ENCODE peak calls at places on chromosome 10, in four cellular contexts. One of them, this sample, is unnamed.

GRCh38 chr10:79471776-79472175 is 26.4 kb upstream of the ZCCHC24 start:
- DNase-seq in IMR-90: no peak
- DNase-seq in mesenchymal stem cell: no peak
- DNase-seq in H9: peak; percentile 5
- DNase-seq in this sample: no peak

GRCh38 chr10:132138133-132138532 is 48.6 kb upstream of the DPYSL4 start:
- DNase-seq in IMR-90: no peak
- DNase-seq in mesenchymal stem cell: no peak
- DNase-seq in H9: no peak
- DNase-seq in this sample: no peak

GRCh38 chr10:62511656-62512055 is 137.5 kb downstream of the ZNF365 start:
- DNase-seq in IMR-90: no peak
- DNase-seq in mesenchymal stem cell: no peak
- DNase-seq in H9: no peak
- DNase-seq in this sample: no peak

GRCh38 chr10:95759233-95759826 is 3.4 kb downstream of the ENTPD1 start:
- DNase-seq in IMR-90: no peak
- DNase-seq in mesenchymal stem cell: no peak
- DNase-seq in H9: no peak
- DNase-seq in this sample: no peak

GRCh38 chr10:43861966-43862751 is 213.5 kb upstream of the ZNF32 start:
- DNase-seq in IMR-90: peak; percentile 96
- DNase-seq in mesenchymal stem cell: peak; percentile 82
- DNase-seq in H9: no peak
- DNase-seq in this sample: no peak

GRCh38 chr10:60526024-60526585 is 136.4 kb upstream of the ANK3 start:
- DNase-seq in IMR-90: no peak
- DNase-seq in mesenchymal stem cell: no peak
- DNase-seq in H9: no peak
- DNase-seq in this sample: no peak

GRCh38 chr10:29862926-29863614 is 196.3 kb downstream of the JCAD start:
- DNase-seq in IMR-90: peak; percentile 80
- DNase-seq in mesenchymal stem cell: peak; percentile 59
- DNase-seq in H9: no peak
- DNase-seq in this sample: no peak

GRCh38 chr10:100882681-100883321 is 30.0 kb upstream of the SLF2 start:
- DNase-seq in IMR-90: peak; percentile 87
- DNase-seq in mesenchymal stem cell: peak; percentile 18
- DNase-seq in H9: no peak
- DNase-seq in this sample: no peak

GRCh38 chr10:133179651-133180050 is 19.6 kb downstream of the KNDC1 start:
- DNase-seq in IMR-90: no peak
- DNase-seq in mesenchymal stem cell: no peak
- DNase-seq in H9: no peak
- DNase-seq in this sample: no peak

GRCh38 chr10:44627591-44628354 is 242.9 kb upstream of the CXCL12 start:
- DNase-seq in IMR-90: peak; percentile 68
- DNase-seq in mesenchymal stem cell: peak; percentile 44
- DNase-seq in H9: no peak
- DNase-seq in this sample: no peak

GRCh38 chr10:27022048-27022447 is 78.2 kb downstream of the ANKRD26 start:
- DNase-seq in IMR-90: no peak
- DNase-seq in mesenchymal stem cell: no peak
- DNase-seq in H9: no peak
- DNase-seq in this sample: no peak

GRCh38 chr10:17783751-17784150 is 25.4 kb upstream of the MRC1 start:
- DNase-seq in IMR-90: no peak
- DNase-seq in mesenchymal stem cell: no peak
- DNase-seq in H9: no peak
- DNase-seq in this sample: no peak

GRCh38 chr10:11236234-11236633 is 218.6 kb downstream of the CELF2 start:
- DNase-seq in IMR-90: peak; percentile 4
- DNase-seq in mesenchymal stem cell: peak; percentile 26
- DNase-seq in H9: no peak
- DNase-seq in this sample: no peak

GRCh38 chr10:62527019-62527827 is 153.1 kb downstream of the ZNF365 start:
- DNase-seq in IMR-90: no peak
- DNase-seq in mesenchymal stem cell: no peak
- DNase-seq in H9: no peak
- DNase-seq in this sample: no peak

GRCh38 chr10:62638062-62638477 is 166.4 kb upstream of the ADO start:
- DNase-seq in IMR-90: peak; percentile 19
- DNase-seq in mesenchymal stem cell: peak; percentile 20
- DNase-seq in H9: no peak
- DNase-seq in this sample: no peak

GRCh38 chr10:82969405-82969804 is 1094.4 kb downstream of the NRG3 start:
- DNase-seq in IMR-90: peak; percentile 4
- DNase-seq in mesenchymal stem cell: peak; percentile 35
- DNase-seq in H9: no peak
- DNase-seq in this sample: no peak

GRCh38 chr10:93701903-93702277 is 502 bp downstream of the FRA10AC1 start:
- DNase-seq in IMR-90: peak; percentile 55
- DNase-seq in mesenchymal stem cell: peak; percentile 78
- DNase-seq in H9: no peak
- DNase-seq in this sample: no peak

GRCh38 chr10:62479523-62479922 is 105.4 kb downstream of the ZNF365 start:
- DNase-seq in IMR-90: no peak
- DNase-seq in mesenchymal stem cell: no peak
- DNase-seq in H9: no peak
- DNase-seq in this sample: no peak

GRCh38 chr10:13219685-13220670 is 14.2 kb downstream of the UCMA start:
- DNase-seq in IMR-90: peak; percentile 7
- DNase-seq in mesenchymal stem cell: peak; percentile 4
- DNase-seq in H9: peak; percentile 64
- DNase-seq in this sample: no peak

GRCh38 chr10:48447356-48448215 is 141.1 kb downstream of the MAPK8 start:
- DNase-seq in IMR-90: no peak
- DNase-seq in mesenchymal stem cell: no peak
- DNase-seq in H9: no peak
- DNase-seq in this sample: no peak

GRCh38 chr10:114306116-114306973 is 67.3 kb downstream of the VWA2 start:
- DNase-seq in IMR-90: peak; percentile 94
- DNase-seq in mesenchymal stem cell: peak; percentile 98
- DNase-seq in H9: no peak
- DNase-seq in this sample: no peak

GRCh38 chr10:48542471-48543210 is 62.2 kb downstream of the ARHGAP22 start:
- DNase-seq in IMR-90: no peak
- DNase-seq in mesenchymal stem cell: no peak
- DNase-seq in H9: peak; percentile 37
- DNase-seq in this sample: no peak

GRCh38 chr10:71144824-71145223 is 67.5 kb upstream of the UNC5B start:
- DNase-seq in IMR-90: no peak
- DNase-seq in mesenchymal stem cell: no peak
- DNase-seq in H9: peak; percentile 11
- DNase-seq in this sample: no peak

GRCh38 chr10:28179490-28180099 is 123.3 kb downstream of the MPP7 start:
- DNase-seq in IMR-90: peak; percentile 62
- DNase-seq in mesenchymal stem cell: peak; percentile 65
- DNase-seq in H9: no peak
- DNase-seq in this sample: peak; percentile 50

GRCh38 chr10:79403441-79404230 is 41.8 kb downstream of the ZCCHC24 start:
- DNase-seq in IMR-90: no peak
- DNase-seq in mesenchymal stem cell: peak; percentile 56
- DNase-seq in H9: peak; percentile 54
- DNase-seq in this sample: peak; percentile 48

GRCh38 chr10:133139561-133140065 is 20.4 kb upstream of the KNDC1 start:
- DNase-seq in IMR-90: no peak
- DNase-seq in mesenchymal stem cell: no peak
- DNase-seq in H9: peak; percentile 60
- DNase-seq in this sample: no peak

GRCh38 chr10:70672993-70673928 is 955 bp downstream of the ADAMTS14 start:
- DNase-seq in IMR-90: peak; percentile 75
- DNase-seq in mesenchymal stem cell: peak; percentile 77
- DNase-seq in H9: no peak
- DNase-seq in this sample: no peak

GRCh38 chr10:114388275-114388674 is 16.0 kb downstream of the AFAP1L2 start:
- DNase-seq in IMR-90: no peak
- DNase-seq in mesenchymal stem cell: peak; percentile 52
- DNase-seq in H9: no peak
- DNase-seq in this sample: no peak

GRCh38 chr10:101843032-101843991 is at the start of gene KCNIP2:
- DNase-seq in IMR-90: no peak
- DNase-seq in mesenchymal stem cell: no peak
- DNase-seq in H9: peak; percentile 90
- DNase-seq in this sample: no peak

GRCh38 chr10:35294506-35294905 is 41.8 kb upstream of the CCNY start:
- DNase-seq in IMR-90: no peak
- DNase-seq in mesenchymal stem cell: no peak
- DNase-seq in H9: no peak
- DNase-seq in this sample: no peak

GRCh38 chr10:23530079-23530478 is 91.2 kb downstream of the OTUD1 start:
- DNase-seq in IMR-90: peak; percentile 31
- DNase-seq in mesenchymal stem cell: no peak
- DNase-seq in H9: no peak
- DNase-seq in this sample: no peak

GRCh38 chr10:20004087-20004523 is 187.9 kb downstream of the PLXDC2 start:
- DNase-seq in IMR-90: peak; percentile 45
- DNase-seq in mesenchymal stem cell: peak; percentile 52
- DNase-seq in H9: no peak
- DNase-seq in this sample: no peak

GRCh38 chr10:58372630-58373445 is 12.4 kb upstream of the TFAM start:
- DNase-seq in IMR-90: no peak
- DNase-seq in mesenchymal stem cell: no peak
- DNase-seq in H9: no peak
- DNase-seq in this sample: no peak

GRCh38 chr10:24897326-24897926 is 55.0 kb downstream of the PRTFDC1 start:
- DNase-seq in IMR-90: peak; percentile 78
- DNase-seq in mesenchymal stem cell: peak; percentile 61
- DNase-seq in H9: no peak
- DNase-seq in this sample: no peak

GRCh38 chr10:30190831-30191552 is 131.6 kb upstream of the JCAD start:
- DNase-seq in IMR-90: no peak
- DNase-seq in mesenchymal stem cell: peak; percentile 31
- DNase-seq in H9: no peak
- DNase-seq in this sample: no peak

GRCh38 chr10:34491666-34492065 is 323.4 kb downstream of the PARD3 start:
- DNase-seq in IMR-90: no peak
- DNase-seq in mesenchymal stem cell: peak; percentile 33
- DNase-seq in H9: no peak
- DNase-seq in this sample: no peak

GRCh38 chr10:114174462-114175190 is 623 bp upstream of the CCDC186 start:
- DNase-seq in IMR-90: peak; percentile 39
- DNase-seq in mesenchymal stem cell: peak; percentile 66
- DNase-seq in H9: peak; percentile 58
- DNase-seq in this sample: no peak

DNA sequence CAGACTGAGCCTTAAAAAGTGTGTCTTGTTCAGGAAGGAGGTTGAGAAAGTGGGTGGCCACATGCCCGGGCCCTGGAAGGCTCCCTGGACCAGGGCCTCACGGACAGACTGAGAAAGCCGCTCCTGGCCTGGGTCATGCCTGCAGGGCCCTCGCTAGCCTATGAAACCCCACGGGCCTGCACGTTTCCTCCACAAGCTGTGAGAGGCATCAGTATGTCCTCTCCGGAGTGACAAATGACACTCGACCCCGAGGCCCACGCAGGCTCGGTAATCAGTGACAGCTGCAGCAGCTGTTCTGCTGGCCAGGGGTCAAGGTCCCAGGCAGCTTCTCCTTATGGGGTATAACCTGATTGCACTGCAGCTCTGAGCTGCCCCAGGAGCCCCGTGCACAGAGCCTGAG is 47.6 kb downstream of the ASB13 start:
- DNase-seq in IMR-90: no peak
- DNase-seq in mesenchymal stem cell: no peak
- DNase-seq in H9: no peak
- DNase-seq in this sample: no peak
- H2BK5ac ChIP-seq in IMR-90: no peak overlapping the region
- H2BK5ac ChIP-seq in mesenchymal stem cell: no peak overlapping the region
- H2BK5ac ChIP-seq in H9: no peak overlapping the region
- H2BK5ac ChIP-seq in this sample: no peak overlapping the region

GRCh38 chr10:42637648-42638052 is 720 bp downstream of the ZNF33B start:
- DNase-seq in IMR-90: no peak
- DNase-seq in mesenchymal stem cell: peak; percentile 1
- DNase-seq in H9: no peak
- DNase-seq in this sample: no peak
- H3K14ac ChIP-seq in IMR-90: peak overlapping the region; percentile 93
- H3K14ac ChIP-seq in mesenchymal stem cell: peak overlapping the region; percentile 19
- H3K14ac ChIP-seq in H9: peak overlapping the region; percentile 85
- H3K14ac ChIP-seq in this sample: no peak overlapping the region

GRCh38 chr10:81961451-81962184 is 86.6 kb downstream of the NRG3 start:
- DNase-seq in IMR-90: no peak
- DNase-seq in mesenchymal stem cell: no peak
- DNase-seq in H9: no peak
- DNase-seq in this sample: no peak
- H3K9me3 ChIP-seq in IMR-90: peaks cover 8% of the 10 kb centered on the region
- H3K9me3 ChIP-seq in mesenchymal stem cell: peaks cover 6% of the 10 kb centered on the region
- H3K9me3 ChIP-seq in H9: no peaks in the 10 kb centered on the region
- H3K9me3 ChIP-seq in this sample: no peaks in the 10 kb centered on the region

GRCh38 chr10:76784076-76784475 is 853.5 kb downstream of the KCNMA1 start:
- DNase-seq in IMR-90: no peak
- DNase-seq in mesenchymal stem cell: no peak
- DNase-seq in H9: no peak
- DNase-seq in this sample: no peak

GRCh38 chr10:76774987-76775603 is 862.5 kb downstream of the KCNMA1 start:
- DNase-seq in IMR-90: no peak
- DNase-seq in mesenchymal stem cell: no peak
- DNase-seq in H9: no peak
- DNase-seq in this sample: no peak

GRCh38 chr10:76779163-76779820 is 858.3 kb downstream of the KCNMA1 start:
- DNase-seq in IMR-90: peak; percentile 23
- DNase-seq in mesenchymal stem cell: peak; percentile 55
- DNase-seq in H9: peak; percentile 28
- DNase-seq in this sample: peak; percentile 48

GRCh38 chr10:76779821-76780281 is 857.8 kb downstream of the KCNMA1 start:
- DNase-seq in IMR-90: no peak
- DNase-seq in mesenchymal stem cell: no peak
- DNase-seq in H9: peak; percentile 30
- DNase-seq in this sample: no peak
- H2BK5ac ChIP-seq in IMR-90: no peak overlapping the region
- H2BK5ac ChIP-seq in mesenchymal stem cell: no peak overlapping the region
- H2BK5ac ChIP-seq in H9: no peak overlapping the region
- H2BK5ac ChIP-seq in this sample: no peak overlapping the region

GRCh38 chr10:3784510-3785250 is at the start of gene KLF6:
- DNase-seq in IMR-90: peak; percentile 28
- DNase-seq in mesenchymal stem cell: no peak
- DNase-seq in H9: no peak
- DNase-seq in this sample: no peak

GRCh38 chr10:3785849-3786290 is 861 bp upstream of the KLF6 start:
- DNase-seq in IMR-90: peak; percentile 60
- DNase-seq in mesenchymal stem cell: peak; percentile 71
- DNase-seq in H9: peak; percentile 48
- DNase-seq in this sample: peak; percentile 35

GRCh38 chr10:3786295-3786981 is 1.4 kb upstream of the KLF6 start:
- DNase-seq in IMR-90: peak; percentile 42
- DNase-seq in mesenchymal stem cell: peak; percentile 81
- DNase-seq in H9: peak; percentile 84
- DNase-seq in this sample: no peak

GRCh38 chr10:3783721-3784432 is 1.1 kb downstream of the KLF6 start:
- DNase-seq in IMR-90: peak; percentile 61
- DNase-seq in mesenchymal stem cell: peak; percentile 70
- DNase-seq in H9: peak; percentile 62
- DNase-seq in this sample: peak; percentile 75

GRCh38 chr10:3785251-3785848 is 341 bp upstream of the KLF6 start:
- DNase-seq in IMR-90: peak; percentile 97
- DNase-seq in mesenchymal stem cell: peak; percentile 97
- DNase-seq in H9: peak; percentile 98
- DNase-seq in this sample: peak; percentile 98
- H3K14ac ChIP-seq in IMR-90: peak overlapping the region; percentile 92
- H3K14ac ChIP-seq in mesenchymal stem cell: peak overlapping the region; percentile 98
- H3K14ac ChIP-seq in H9: peak overlapping the region; percentile 74
- H3K14ac ChIP-seq in this sample: no peak overlapping the region

This sample was measured in neuronal stem cell.